ENCODE peak calls at places on chromosomes 7 and 10, in five cellular contexts. One of them, this sample, is unnamed.

GRCh38 chr7:151240536-151240935 is 8.0 kb downstream of the SMARCD3 start:
- DNase-seq in A549: no peak
- DNase-seq in IMR-90: no peak
- DNase-seq in K562: no peak
- DNase-seq in H1: no peak
- DNase-seq in this sample: no peak

GRCh38 chr7:158247758-158248487 is 339.7 kb downstream of the PTPRN2 start:
- DNase-seq in A549: no peak
- DNase-seq in IMR-90: no peak
- DNase-seq in K562: no peak
- DNase-seq in H1: no peak
- DNase-seq in this sample: no peak

GRCh38 chr10:45673074-45673628 is 579 bp upstream of the ZFAND4 start:
- DNase-seq in A549: peak; percentile 24
- DNase-seq in IMR-90: no peak
- DNase-seq in K562: no peak
- DNase-seq in H1: no peak
- DNase-seq in this sample: peak; percentile 37

GRCh38 chr7:43385309-43385680 is 197.6 kb upstream of the STK17A start:
- DNase-seq in A549: no peak
- DNase-seq in IMR-90: no peak
- DNase-seq in K562: no peak
- DNase-seq in H1: no peak
- DNase-seq in this sample: no peak

GRCh38 chr7:106273009-106273695 is 11.6 kb downstream of the NAMPT start:
- DNase-seq in A549: no peak
- DNase-seq in IMR-90: no peak
- DNase-seq in K562: no peak
- DNase-seq in H1: no peak
- DNase-seq in this sample: no peak

GRCh38 chr7:33825644-33826043 is 79.7 kb upstream of the BMPER start:
- DNase-seq in A549: no peak
- DNase-seq in IMR-90: no peak
- DNase-seq in K562: no peak
- DNase-seq in H1: no peak
- DNase-seq in this sample: no peak

GRCh38 chr10:82811621-82812020 is 936.6 kb downstream of the NRG3 start:
- DNase-seq in A549: peak; percentile 7
- DNase-seq in IMR-90: no peak
- DNase-seq in K562: peak; percentile 6
- DNase-seq in H1: peak; percentile 82
- DNase-seq in this sample: no peak

GRCh38 chr7:72405389-72405788 is 6.7 kb downstream of the CALN1 start:
- DNase-seq in A549: no peak
- DNase-seq in IMR-90: no peak
- DNase-seq in K562: peak; percentile 52
- DNase-seq in H1: no peak
- DNase-seq in this sample: no peak

GRCh38 chr10:10141983-10142382 is 875.7 kb upstream of the CELF2 start:
- DNase-seq in A549: no peak
- DNase-seq in IMR-90: no peak
- DNase-seq in K562: no peak
- DNase-seq in H1: no peak
- DNase-seq in this sample: no peak

GRCh38 chr10:44201656-44202055 is 183.2 kb downstream of the CXCL12 start:
- DNase-seq in A549: no peak
- DNase-seq in IMR-90: no peak
- DNase-seq in K562: no peak
- DNase-seq in H1: no peak
- DNase-seq in this sample: no peak

GRCh38 chr7:1971946-1972654 is 260.6 kb downstream of the MAD1L1 start:
- DNase-seq in A549: no peak
- DNase-seq in IMR-90: no peak
- DNase-seq in K562: no peak
- DNase-seq in H1: no peak
- DNase-seq in this sample: no peak

GRCh38 chr7:31058122-31058521 is 6.0 kb downstream of the ADCYAP1R1 start:
- DNase-seq in A549: peak; percentile 12
- DNase-seq in IMR-90: peak; percentile 22
- DNase-seq in K562: peak; percentile 9
- DNase-seq in H1: no peak
- DNase-seq in this sample: no peak

GRCh38 chr10:44673245-44673999 is 237.7 kb upstream of the TMEM72 start:
- DNase-seq in A549: no peak
- DNase-seq in IMR-90: no peak
- DNase-seq in K562: no peak
- DNase-seq in H1: no peak
- DNase-seq in this sample: peak; percentile 6

GRCh38 chr10:6140141-6140841 is 51.5 kb downstream of the RBM17 start:
- DNase-seq in A549: no peak
- DNase-seq in IMR-90: no peak
- DNase-seq in K562: no peak
- DNase-seq in H1: no peak
- DNase-seq in this sample: no peak

GRCh38 chr10:21100871-21101514 is 203.9 kb upstream of the NEBL start:
- DNase-seq in A549: no peak
- DNase-seq in IMR-90: no peak
- DNase-seq in K562: no peak
- DNase-seq in H1: no peak
- DNase-seq in this sample: no peak

GRCh38 chr10:28922861-28923260 is 245.5 kb downstream of the BAMBI start:
- DNase-seq in A549: no peak
- DNase-seq in IMR-90: no peak
- DNase-seq in K562: no peak
- DNase-seq in H1: no peak
- DNase-seq in this sample: no peak
- TF ChIP-seq MAFK in A549: no peak
- TF ChIP-seq MAFK in IMR-90: no peak
- TF ChIP-seq MAFK in K562: no peak
- TF ChIP-seq MAFK in H1: no peak
- TF ChIP-seq MAFK in this sample: no peak

DNA sequence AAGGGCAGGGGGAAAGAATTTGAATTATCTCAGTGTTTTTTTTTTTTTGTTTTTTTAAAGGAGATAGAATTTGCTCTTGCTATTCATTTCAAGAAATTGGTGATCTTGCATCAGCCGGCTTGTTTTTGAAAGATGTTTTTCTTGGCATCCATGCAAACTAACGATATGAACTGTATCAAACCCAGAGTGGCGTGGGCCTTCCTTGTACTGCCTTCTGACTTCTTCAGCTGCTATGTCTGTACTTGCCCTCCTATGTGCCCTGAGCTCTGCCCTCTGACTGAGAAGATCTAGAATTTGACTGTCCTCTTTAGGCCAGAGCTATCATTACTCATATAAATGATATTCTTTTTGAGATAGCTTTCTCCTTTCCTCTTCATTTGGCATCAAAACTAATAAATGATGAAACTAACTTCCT is 183.1 kb downstream of the EXOC4 start:
- DNase-seq in A549: no peak
- DNase-seq in IMR-90: peak; percentile 79
- DNase-seq in K562: no peak
- DNase-seq in H1: no peak
- DNase-seq in this sample: no peak
- TF ChIP-seq MAFK in A549: no peak
- TF ChIP-seq MAFK in IMR-90: no peak
- TF ChIP-seq MAFK in K562: no peak
- TF ChIP-seq MAFK in H1: no peak
- TF ChIP-seq MAFK in this sample: no peak

GRCh38 chr7:26440993-26441636 is 149.5 kb downstream of the SNX10 start:
- DNase-seq in A549: no peak
- DNase-seq in IMR-90: no peak
- DNase-seq in K562: no peak
- DNase-seq in H1: no peak
- DNase-seq in this sample: peak; percentile 14
- TF ChIP-seq MAFK in A549: no peak
- TF ChIP-seq MAFK in IMR-90: no peak
- TF ChIP-seq MAFK in K562: no peak
- TF ChIP-seq MAFK in H1: no peak
- TF ChIP-seq MAFK in this sample: no peak

GRCh38 chr10:91796332-91797076 is 1.7 kb upstream of the TNKS2 start:
- DNase-seq in A549: peak; percentile 15
- DNase-seq in IMR-90: no peak
- DNase-seq in K562: peak; percentile 55
- DNase-seq in H1: peak; percentile 65
- DNase-seq in this sample: peak; percentile 4
- TF ChIP-seq MAFK in A549: no peak
- TF ChIP-seq MAFK in IMR-90: no peak
- TF ChIP-seq MAFK in K562: no peak
- TF ChIP-seq MAFK in H1: no peak
- TF ChIP-seq MAFK in this sample: no peak

GRCh38 chr10:60821661-60822060 is 43.4 kb downstream of the CDK1 start:
- DNase-seq in A549: no peak
- DNase-seq in IMR-90: peak; percentile 35
- DNase-seq in K562: no peak
- DNase-seq in H1: no peak
- DNase-seq in this sample: no peak

GRCh38 chr10:60818134-60818770 is 40.0 kb downstream of the CDK1 start:
- DNase-seq in A549: no peak
- DNase-seq in IMR-90: peak; percentile 65
- DNase-seq in K562: no peak
- DNase-seq in H1: no peak
- DNase-seq in this sample: no peak

GRCh38 chr10:60817135-60817805 is 39.0 kb downstream of the CDK1 start:
- DNase-seq in A549: no peak
- DNase-seq in IMR-90: peak; percentile 19
- DNase-seq in K562: no peak
- DNase-seq in H1: no peak
- DNase-seq in this sample: no peak

GRCh38 chr10:60819271-60819670 is 41.0 kb downstream of the CDK1 start:
- DNase-seq in A549: no peak
- DNase-seq in IMR-90: no peak
- DNase-seq in K562: no peak
- DNase-seq in H1: no peak
- DNase-seq in this sample: no peak

GRCh38 chr10:60820093-60820769 is 42.0 kb downstream of the CDK1 start:
- DNase-seq in A549: peak; percentile 44
- DNase-seq in IMR-90: peak; percentile 51
- DNase-seq in K562: peak; percentile 57
- DNase-seq in H1: no peak
- DNase-seq in this sample: no peak
- TF ChIP-seq MAFK in A549: no peak
- TF ChIP-seq MAFK in IMR-90: no peak
- TF ChIP-seq MAFK in K562: no peak
- TF ChIP-seq MAFK in H1: no peak
- TF ChIP-seq MAFK in this sample: no peak

DNA sequence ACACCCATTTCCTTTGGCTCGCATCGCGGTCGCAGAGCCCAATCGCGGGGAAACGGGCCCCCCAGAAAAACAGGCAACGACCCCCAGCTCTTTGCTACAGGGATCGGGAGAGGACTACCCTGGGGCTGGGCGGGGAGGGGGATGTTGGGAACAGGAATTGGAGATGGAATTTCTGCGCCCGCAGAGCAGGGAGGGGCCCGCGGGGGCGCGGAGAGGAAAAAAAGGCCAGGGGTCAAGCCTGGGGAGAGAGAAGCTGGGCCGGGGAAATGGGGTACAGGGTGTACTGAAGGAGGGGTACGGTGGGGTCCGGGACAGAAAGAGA is 410 bp downstream of the SGCE start:
- DNase-seq in A549: no peak
- DNase-seq in IMR-90: no peak
- DNase-seq in K562: no peak
- DNase-seq in H1: no peak
- DNase-seq in this sample: no peak
- TF ChIP-seq MAFK in A549: no peak
- TF ChIP-seq MAFK in IMR-90: no peak
- TF ChIP-seq MAFK in K562: no peak
- TF ChIP-seq MAFK in H1: no peak
- TF ChIP-seq MAFK in this sample: no peak

GRCh38 chr7:74656421-74656910 is 1.1 kb upstream of the GTF2I start:
- DNase-seq in A549: peak; percentile 45
- DNase-seq in IMR-90: no peak
- DNase-seq in K562: peak; percentile 82
- DNase-seq in H1: no peak
- DNase-seq in this sample: peak; percentile 51
- TF ChIP-seq MAFK in A549: no peak
- TF ChIP-seq MAFK in IMR-90: no peak
- TF ChIP-seq MAFK in K562: no peak
- TF ChIP-seq MAFK in H1: no peak
- TF ChIP-seq MAFK in this sample: no peak